ENCODE peak calls at places on chromosomes 6 and 20, in four cellular contexts. T is right atrium auricular region, S is prostate gland, O is psoas muscle. X is an unnamed sample. For H3K4me1, the result is how much of the 10 kb centered on the place peaks cover.

GRCh38 chr20:25676164-25676809 is 20.4 kb downstream of the ZNF337 start:
- DNase-seq in T (no peak), S (no peak), O (no peak), X (no peak)

GRCh38 chr6:6546318-6547110 is 42.0 kb upstream of the LY86 start:
- DNase-seq in T (no peak), S (no peak), O (peak), X (peak)

GRCh38 chr6:38671885-38672467 is 31.0 kb downstream of the GLO1 start:
- DNase-seq in O (no peak), S (peak), T (no peak), X (no peak)

GRCh38 chr6:69994251-69994650 is 127.9 kb downstream of the COL19A1 start:
- DNase-seq in O (no peak), S (no peak), T (no peak), X (no peak)

GRCh38 chr6:5115168-5115567 is 30.0 kb downstream of the PPP1R3G start:
- DNase-seq in O (no peak), T (no peak), S (no peak), X (no peak)

GRCh38 chr6:153129873-153130514 is 1.1 kb downstream of the RGS17 start:
- DNase-seq in T (no peak), O (no peak), S (no peak), X (no peak)

GRCh38 chr6:105606871-105607421 is 204.1 kb upstream of the PREP start:
- DNase-seq in T (no peak), S (no peak), O (no peak), X (no peak)

GRCh38 chr20:53793783-53794383 is 200.2 kb upstream of the ZNF217 start:
- DNase-seq in S (peak), T (no peak), O (no peak), X (no peak)

GRCh38 chr6:99589290-99589672 is 17.4 kb upstream of the PRDM13 start:
- DNase-seq in T (no peak), O (no peak), S (no peak), X (no peak)

GRCh38 chr20:57614490-57615471 is 5.4 kb downstream of the ZBP1 start:
- DNase-seq in S (no peak), T (peak), O (peak), X (no peak)

GRCh38 chr6:46254946-46255345 is 84.2 kb upstream of the ENPP5 start:
- DNase-seq in S (no peak), T (no peak), O (no peak), X (no peak)

GRCh38 chr6:3750324-3751018 is 1.0 kb downstream of the PXDC1 start:
- DNase-seq in T (peak), S (peak), O (peak), X (peak)

GRCh38 chr6:160005861-160006540 is 37.1 kb downstream of the IGF2R start:
- DNase-seq in S (peak), O (peak), T (no peak), X (peak)

GRCh38 chr6:13259393-13259792 is 68.9 kb downstream of the TBC1D7 start:
- DNase-seq in T (no peak), S (no peak), O (no peak), X (no peak)

GRCh38 chr6:14466278-14466677 is 348.7 kb downstream of the CD83 start:
- DNase-seq in S (no peak), O (no peak), T (no peak), X (no peak)

GRCh38 chr6:16717275-16717942 is 43.9 kb downstream of the ATXN1 start:
- DNase-seq in T (no peak), O (no peak), S (no peak), X (no peak)

DNA sequence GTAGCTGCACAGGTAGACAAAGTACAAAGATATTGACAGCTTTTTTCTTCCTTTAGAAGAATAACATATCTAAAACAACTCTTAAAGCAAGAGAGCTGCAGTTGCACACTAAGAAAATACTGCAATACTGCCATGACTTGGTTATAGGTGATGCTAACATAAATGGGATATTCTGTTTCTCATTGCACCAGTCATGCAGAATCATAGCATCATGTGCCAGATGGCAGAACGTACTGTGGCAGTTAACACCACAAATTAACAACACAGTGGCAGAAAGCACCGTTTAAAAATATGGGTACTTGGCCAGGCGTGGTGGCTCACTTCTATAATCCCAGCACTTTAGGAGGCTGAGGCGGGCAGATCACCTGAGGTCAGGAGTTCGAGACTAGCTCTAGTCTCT is 7.4 kb downstream of the ASXL1 start:
- DNase-seq in T (no peak), S (no peak), O (no peak), X (no peak)
- H3K4me1 ChIP-seq in T (under half), S (under half), O (half or more), X (half or more)

GRCh38 chr20:38607351-38607750 is 5.7 kb downstream of the ARHGAP40 start:
- DNase-seq in S (no peak), O (no peak), T (no peak), X (no peak)
- TF ChIP-seq CTCF in S (no peak), O (no peak), T (no peak), X (no peak)

GRCh38 chr6:32195652-32195901 is 3.1 kb upstream of the GPSM3 start:
- DNase-seq in O (peak), S (peak), T (peak), X (peak)
- H3K4me1 ChIP-seq in O (under half), S (under half), T (under half), X (under half)

GRCh38 chr6:73942581-73942980 is 246.6 kb downstream of the CD109 start:
- DNase-seq in O (no peak), S (no peak), T (no peak), X (no peak)
- TF ChIP-seq CTCF in O (no peak), S (no peak), T (no peak), X (no peak)

GRCh38 chr20:32476684-32477593 is 108.2 kb downstream of the NOL4L start:
- DNase-seq in S (no peak), T (no peak), O (peak), X (peak)
- H3K4me1 ChIP-seq in S (under half), T (under half), O (under half), X (half or more)

GRCh38 chr6:170018422-170019258 is 267.2 kb downstream of the ERMARD start:
- DNase-seq in O (no peak), T (no peak), S (no peak), X (no peak)
- TF ChIP-seq CTCF in O (no peak), T (no peak), S (no peak), X (no peak)

X was measured in body of pancreas.